ENCODE peak calls at places on chromosome 21, in ten cellular contexts. One of them, this sample, is unnamed.

GRCh38 chr21:38441153-38441552 is 57.1 kb downstream of the ERG start:
- DNase-seq in tibial nerve: no peak
- DNase-seq in HepG2: no peak
- DNase-seq in IMR-90: no peak
- DNase-seq in H54: no peak
- DNase-seq in A549: no peak
- DNase-seq in GM12891: no peak
- DNase-seq in body of pancreas: no peak
- DNase-seq in breast epithelium: no peak
- DNase-seq in ovary: no peak
- DNase-seq in this sample: no peak

GRCh38 chr21:28554660-28555475 is 437.8 kb downstream of the LTN1 start:
- DNase-seq in HepG2: no peak
- DNase-seq in IMR-90: peak
- DNase-seq in GM12891: no peak
- DNase-seq in breast epithelium: no peak
- DNase-seq in ovary: no peak
- DNase-seq in body of pancreas: no peak
- DNase-seq in A549: no peak
- DNase-seq in tibial nerve: no peak
- DNase-seq in H54: no peak
- DNase-seq in this sample: no peak

GRCh38 chr21:29718081-29718815 is 221.5 kb downstream of the GRIK1 start:
- DNase-seq in ovary: no peak
- DNase-seq in A549: no peak
- DNase-seq in breast epithelium: no peak
- DNase-seq in HepG2: no peak
- DNase-seq in tibial nerve: no peak
- DNase-seq in GM12891: no peak
- DNase-seq in IMR-90: peak
- DNase-seq in H54: no peak
- DNase-seq in body of pancreas: no peak
- DNase-seq in this sample: no peak

GRCh38 chr21:44370027-44370735 is 16.8 kb downstream of the TRPM2 start:
- DNase-seq in body of pancreas: peak
- DNase-seq in breast epithelium: peak
- DNase-seq in A549: peak
- DNase-seq in ovary: peak
- DNase-seq in IMR-90: peak
- DNase-seq in H54: peak
- DNase-seq in tibial nerve: no peak
- DNase-seq in HepG2: peak
- DNase-seq in GM12891: no peak
- DNase-seq in this sample: no peak

GRCh38 chr21:44804762-44805161 is 3.1 kb upstream of the UBE2G2 start:
- DNase-seq in breast epithelium: no peak
- DNase-seq in H54: no peak
- DNase-seq in tibial nerve: no peak
- DNase-seq in HepG2: no peak
- DNase-seq in ovary: no peak
- DNase-seq in A549: no peak
- DNase-seq in GM12891: no peak
- DNase-seq in IMR-90: no peak
- DNase-seq in body of pancreas: no peak
- DNase-seq in this sample: peak

GRCh38 chr21:45987121-45987711 is 5.6 kb downstream of the COL6A1 start:
- DNase-seq in IMR-90: no peak
- DNase-seq in ovary: peak
- DNase-seq in tibial nerve: no peak
- DNase-seq in GM12891: no peak
- DNase-seq in breast epithelium: no peak
- DNase-seq in A549: no peak
- DNase-seq in HepG2: no peak
- DNase-seq in body of pancreas: no peak
- DNase-seq in H54: no peak
- DNase-seq in this sample: no peak

GRCh38 chr21:26405735-26406361 is 167.2 kb downstream of the CYYR1 start:
- DNase-seq in body of pancreas: no peak
- DNase-seq in HepG2: no peak
- DNase-seq in ovary: no peak
- DNase-seq in GM12891: no peak
- DNase-seq in A549: peak
- DNase-seq in IMR-90: peak
- DNase-seq in breast epithelium: no peak
- DNase-seq in H54: peak
- DNase-seq in tibial nerve: no peak
- DNase-seq in this sample: peak

GRCh38 chr21:45403133-45403824 is 1.7 kb upstream of the COL18A1 start:
- DNase-seq in HepG2: no peak
- DNase-seq in GM12891: no peak
- DNase-seq in ovary: peak
- DNase-seq in body of pancreas: peak
- DNase-seq in IMR-90: no peak
- DNase-seq in H54: no peak
- DNase-seq in breast epithelium: no peak
- DNase-seq in A549: no peak
- DNase-seq in tibial nerve: no peak
- DNase-seq in this sample: no peak

GRCh38 chr21:38839370-38839681 is 33.6 kb downstream of the ETS2 start:
- DNase-seq in GM12891: no peak
- DNase-seq in body of pancreas: no peak
- DNase-seq in H54: no peak
- DNase-seq in IMR-90: no peak
- DNase-seq in HepG2: no peak
- DNase-seq in breast epithelium: no peak
- DNase-seq in ovary: no peak
- DNase-seq in tibial nerve: no peak
- DNase-seq in A549: no peak
- DNase-seq in this sample: no peak

GRCh38 chr21:17903929-17904639 is 84.9 kb upstream of the C21orf91 start:
- DNase-seq in A549: no peak
- DNase-seq in HepG2: no peak
- DNase-seq in tibial nerve: no peak
- DNase-seq in body of pancreas: no peak
- DNase-seq in breast epithelium: no peak
- DNase-seq in H54: no peak
- DNase-seq in GM12891: no peak
- DNase-seq in ovary: no peak
- DNase-seq in IMR-90: no peak
- DNase-seq in this sample: no peak

GRCh38 chr21:17491716-17492414 is 21.0 kb upstream of the CXADR start:
- DNase-seq in HepG2: no peak
- DNase-seq in ovary: no peak
- DNase-seq in IMR-90: peak
- DNase-seq in body of pancreas: no peak
- DNase-seq in tibial nerve: peak
- DNase-seq in GM12891: no peak
- DNase-seq in A549: peak
- DNase-seq in breast epithelium: no peak
- DNase-seq in H54: peak
- DNase-seq in this sample: peak

GRCh38 chr21:28337319-28337718 is 655.4 kb downstream of the LTN1 start:
- DNase-seq in breast epithelium: no peak
- DNase-seq in ovary: no peak
- DNase-seq in HepG2: peak
- DNase-seq in H54: no peak
- DNase-seq in IMR-90: peak
- DNase-seq in body of pancreas: no peak
- DNase-seq in tibial nerve: no peak
- DNase-seq in GM12891: no peak
- DNase-seq in A549: no peak
- DNase-seq in this sample: peak

GRCh38 chr21:26964379-26964778 is 2.5 kb downstream of the ADAMTS5 start:
- DNase-seq in IMR-90: peak
- DNase-seq in ovary: peak
- DNase-seq in body of pancreas: peak
- DNase-seq in tibial nerve: no peak
- DNase-seq in breast epithelium: peak
- DNase-seq in A549: no peak
- DNase-seq in HepG2: no peak
- DNase-seq in H54: no peak
- DNase-seq in GM12891: no peak
- DNase-seq in this sample: no peak

GRCh38 chr21:44487831-44488230 is 32.5 kb downstream of the LRRC3 start:
- DNase-seq in tibial nerve: no peak
- DNase-seq in IMR-90: peak
- DNase-seq in breast epithelium: no peak
- DNase-seq in H54: peak
- DNase-seq in body of pancreas: no peak
- DNase-seq in GM12891: no peak
- DNase-seq in HepG2: peak
- DNase-seq in A549: no peak
- DNase-seq in ovary: no peak
- DNase-seq in this sample: peak

GRCh38 chr21:18832950-18833349 is 429.4 kb upstream of the TMPRSS15 start:
- DNase-seq in A549: no peak
- DNase-seq in ovary: no peak
- DNase-seq in H54: peak
- DNase-seq in body of pancreas: no peak
- DNase-seq in IMR-90: no peak
- DNase-seq in GM12891: no peak
- DNase-seq in breast epithelium: no peak
- DNase-seq in tibial nerve: no peak
- DNase-seq in HepG2: no peak
- DNase-seq in this sample: peak

GRCh38 chr21:35048706-35049617 is at the start of gene RUNX1:
- DNase-seq in body of pancreas: peak
- DNase-seq in GM12891: peak
- DNase-seq in IMR-90: peak
- DNase-seq in tibial nerve: peak
- DNase-seq in H54: peak
- DNase-seq in ovary: no peak
- DNase-seq in A549: no peak
- DNase-seq in HepG2: no peak
- DNase-seq in breast epithelium: no peak
- DNase-seq in this sample: peak

GRCh38 chr21:35050348-35051286 is 1.5 kb upstream of the RUNX1 start:
- DNase-seq in ovary: no peak
- DNase-seq in IMR-90: peak
- DNase-seq in H54: peak
- DNase-seq in tibial nerve: no peak
- DNase-seq in body of pancreas: no peak
- DNase-seq in A549: no peak
- DNase-seq in breast epithelium: no peak
- DNase-seq in GM12891: no peak
- DNase-seq in HepG2: no peak
- DNase-seq in this sample: no peak

GRCh38 chr21:35046223-35046690 is 2.8 kb downstream of the RUNX1 start:
- DNase-seq in IMR-90: no peak
- DNase-seq in breast epithelium: no peak
- DNase-seq in H54: no peak
- DNase-seq in HepG2: no peak
- DNase-seq in A549: no peak
- DNase-seq in ovary: no peak
- DNase-seq in GM12891: no peak
- DNase-seq in body of pancreas: no peak
- DNase-seq in tibial nerve: no peak
- DNase-seq in this sample: no peak

GRCh38 chr21:35046880-35047229 is 2.2 kb downstream of the RUNX1 start:
- DNase-seq in GM12891: no peak
- DNase-seq in body of pancreas: no peak
- DNase-seq in ovary: no peak
- DNase-seq in IMR-90: no peak
- DNase-seq in tibial nerve: no peak
- DNase-seq in A549: no peak
- DNase-seq in breast epithelium: no peak
- DNase-seq in H54: peak
- DNase-seq in HepG2: peak
- DNase-seq in this sample: no peak

DNA sequence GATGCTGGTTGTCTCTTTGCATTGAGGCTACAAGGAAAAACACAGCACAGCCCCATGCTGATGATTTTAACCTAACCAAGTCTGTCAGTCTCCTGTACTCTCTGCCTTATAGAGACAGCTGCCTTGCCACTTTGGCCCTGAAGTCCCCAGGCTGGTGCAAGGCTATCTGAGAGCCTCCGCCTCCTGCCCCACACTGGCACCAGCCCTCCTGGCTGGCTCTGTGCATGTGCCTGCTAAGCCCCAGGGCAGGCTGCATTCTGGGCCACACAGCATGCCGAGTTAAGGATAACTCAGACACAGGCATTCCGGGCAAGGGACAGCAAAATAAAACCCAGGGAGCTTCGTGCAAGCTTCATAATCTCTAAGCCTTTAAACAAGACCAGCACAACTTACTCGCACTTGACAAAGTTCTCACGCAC is 910 bp downstream of the RUNX1 start:
- DNase-seq in HepG2: no peak
- DNase-seq in ovary: no peak
- DNase-seq in H54: no peak
- DNase-seq in A549: no peak
- DNase-seq in body of pancreas: peak
- DNase-seq in GM12891: no peak
- DNase-seq in IMR-90: no peak
- DNase-seq in breast epithelium: no peak
- DNase-seq in tibial nerve: no peak
- DNase-seq in this sample: no peak
- TF ChIP-seq POLR2A in HepG2: no peak
- TF ChIP-seq POLR2A in ovary: no peak
- TF ChIP-seq POLR2A in H54: no peak
- TF ChIP-seq POLR2A in A549: no peak
- TF ChIP-seq POLR2A in body of pancreas: no peak
- TF ChIP-seq POLR2A in GM12891: no peak
- TF ChIP-seq POLR2A in IMR-90: no peak
- TF ChIP-seq POLR2A in breast epithelium: no peak
- TF ChIP-seq POLR2A in tibial nerve: no peak
- TF ChIP-seq POLR2A in this sample: no peak

GRCh38 chr21:33492571-33492970 is 1.1 kb upstream of the DNAJC28 start:
- DNase-seq in H54: no peak
- DNase-seq in HepG2: no peak
- DNase-seq in tibial nerve: peak
- DNase-seq in A549: no peak
- DNase-seq in IMR-90: peak
- DNase-seq in GM12891: no peak
- DNase-seq in body of pancreas: no peak
- DNase-seq in ovary: no peak
- DNase-seq in breast epithelium: no peak
- DNase-seq in this sample: no peak
- TF ChIP-seq POLR2A in H54: no peak
- TF ChIP-seq POLR2A in HepG2: no peak
- TF ChIP-seq POLR2A in tibial nerve: no peak
- TF ChIP-seq POLR2A in A549: no peak
- TF ChIP-seq POLR2A in IMR-90: no peak
- TF ChIP-seq POLR2A in GM12891: no peak
- TF ChIP-seq POLR2A in body of pancreas: no peak
- TF ChIP-seq POLR2A in ovary: no peak
- TF ChIP-seq POLR2A in breast epithelium: no peak
- TF ChIP-seq POLR2A in this sample: no peak

GRCh38 chr21:41833138-41834115 is 45.7 kb downstream of the PRDM15 start:
- DNase-seq in body of pancreas: no peak
- DNase-seq in IMR-90: no peak
- DNase-seq in ovary: no peak
- DNase-seq in GM12891: peak
- DNase-seq in tibial nerve: no peak
- DNase-seq in HepG2: no peak
- DNase-seq in breast epithelium: no peak
- DNase-seq in H54: no peak
- DNase-seq in A549: no peak
- DNase-seq in this sample: no peak
- TF ChIP-seq POLR2A in body of pancreas: no peak
- TF ChIP-seq POLR2A in IMR-90: no peak
- TF ChIP-seq POLR2A in ovary: no peak
- TF ChIP-seq POLR2A in GM12891: no peak
- TF ChIP-seq POLR2A in tibial nerve: no peak
- TF ChIP-seq POLR2A in HepG2: no peak
- TF ChIP-seq POLR2A in breast epithelium: no peak
- TF ChIP-seq POLR2A in H54: no peak
- TF ChIP-seq POLR2A in A549: no peak
- TF ChIP-seq POLR2A in this sample: no peak

GRCh38 chr21:33588485-33589335 is at the start of gene DONSON:
- DNase-seq in breast epithelium: peak
- DNase-seq in A549: peak
- DNase-seq in HepG2: peak
- DNase-seq in IMR-90: peak
- DNase-seq in body of pancreas: peak
- DNase-seq in H54: peak
- DNase-seq in tibial nerve: peak
- DNase-seq in GM12891: peak
- DNase-seq in ovary: peak
- DNase-seq in this sample: peak
- TF ChIP-seq POLR2A in breast epithelium: no peak
- TF ChIP-seq POLR2A in A549: peak
- TF ChIP-seq POLR2A in HepG2: peak
- TF ChIP-seq POLR2A in IMR-90: peak
- TF ChIP-seq POLR2A in body of pancreas: peak
- TF ChIP-seq POLR2A in H54: peak
- TF ChIP-seq POLR2A in tibial nerve: peak
- TF ChIP-seq POLR2A in GM12891: peak
- TF ChIP-seq POLR2A in ovary: peak
- TF ChIP-seq POLR2A in this sample: peak

This sample was measured in endothelial cell of umbilical vein.